ENCODE peak calls at places on chromosomes 12 and 14, in seven cellular contexts. M is GM06990; V is mucosa of descending colon; N is HFFc6; X is H9; A is A549; Q is CD4-positive, alpha-beta T cell. W is an unnamed sample.

GRCh38 chr12:42260518-42260917 is 22.5 kb upstream of the YAF2 start:
- DNase-seq in M (no peak), V (no peak), N (no peak), X (no peak), A (no peak), Q (no peak), W (no peak)

GRCh38 chr14:23861666-23862065 is 91.9 kb upstream of the DHRS4 start:
- DNase-seq in M (no peak), V (peak; percentile 14), N (no peak), X (peak; percentile 36), A (no peak), Q (no peak), W (no peak)

GRCh38 chr12:98595152-98595988 is 1.9 kb downstream of the SLC25A3 start:
- DNase-seq in M (no peak), V (no peak), N (peak; percentile 55), X (no peak), A (peak; percentile 25), Q (no peak), W (peak; percentile 62)

GRCh38 chr12:65765436-65765813 is 58.9 kb upstream of the HMGA2 start:
- DNase-seq in M (no peak), V (no peak), N (peak; percentile 50), X (no peak), A (no peak), Q (no peak), W (no peak)

GRCh38 chr12:88665051-88665450 is 84.8 kb upstream of the KITLG start:
- DNase-seq in M (no peak), V (no peak), N (no peak), X (no peak), A (no peak), Q (no peak), W (no peak)

GRCh38 chr12:47715393-47715876 is 9.6 kb upstream of the RPAP3 start:
- DNase-seq in M (peak; percentile 34), V (peak; percentile 79), N (peak; percentile 57), X (peak; percentile 79), A (peak; percentile 76), Q (peak; percentile 68), W (peak; percentile 91)

GRCh38 chr14:56491299-56492285 is 88.0 kb upstream of the TMEM260 start:
- DNase-seq in M (peak; percentile 11), V (peak; percentile 58), N (peak; percentile 43), X (peak; percentile 86), A (peak; percentile 21), Q (no peak), W (peak; percentile 59)

GRCh38 chr14:24132061-24132685 is 1.7 kb downstream of the FITM1 start:
- DNase-seq in M (peak; percentile 58), V (no peak), N (no peak), X (no peak), A (no peak), Q (peak; percentile 43), W (peak; percentile 57)

GRCh38 chr14:83556065-83556464 is 1973.9 kb upstream of the FLRT2 start:
- DNase-seq in M (no peak), V (no peak), N (peak; percentile 2), X (no peak), A (no peak), Q (no peak), W (no peak)

GRCh38 chr14:83347874-83348273 is 1814.2 kb upstream of the SEL1L start:
- DNase-seq in M (no peak), V (no peak), N (no peak), X (no peak), A (no peak), Q (no peak), W (no peak)

GRCh38 chr12:112950701-112951100 is 12.4 kb downstream of the OAS3 start:
- DNase-seq in M (no peak), V (no peak), N (no peak), X (peak; percentile 29), A (no peak), Q (no peak), W (no peak)

GRCh38 chr14:85195872-85196477 is 334.0 kb upstream of the FLRT2 start:
- DNase-seq in M (no peak), V (no peak), N (no peak), X (no peak), A (peak; percentile 16), Q (no peak), W (no peak)

GRCh38 chr12:57178213-57178612 is 30.8 kb upstream of the LRP1-AS start:
- DNase-seq in M (no peak), V (no peak), N (no peak), X (no peak), A (no peak), Q (no peak), W (no peak)

GRCh38 chr14:50059773-50060629 is 56.4 kb downstream of the VCPKMT start:
- DNase-seq in M (no peak), V (peak; percentile 35), N (no peak), X (no peak), A (no peak), Q (no peak), W (no peak)

GRCh38 chr12:88985011-88985410 is 367.3 kb downstream of the DUSP6 start:
- DNase-seq in M (no peak), V (no peak), N (no peak), X (no peak), A (no peak), Q (no peak), W (no peak)

GRCh38 chr14:25413058-25413457 is 363.1 kb upstream of the STXBP6 start:
- DNase-seq in M (no peak), V (no peak), N (no peak), X (no peak), A (no peak), Q (no peak), W (no peak)

GRCh38 chr14:25406818-25407217 is 356.9 kb upstream of the STXBP6 start:
- DNase-seq in M (no peak), V (peak; percentile 81), N (peak; percentile 12), X (peak; percentile 56), A (no peak), Q (no peak), W (peak; percentile 46)

DNA sequence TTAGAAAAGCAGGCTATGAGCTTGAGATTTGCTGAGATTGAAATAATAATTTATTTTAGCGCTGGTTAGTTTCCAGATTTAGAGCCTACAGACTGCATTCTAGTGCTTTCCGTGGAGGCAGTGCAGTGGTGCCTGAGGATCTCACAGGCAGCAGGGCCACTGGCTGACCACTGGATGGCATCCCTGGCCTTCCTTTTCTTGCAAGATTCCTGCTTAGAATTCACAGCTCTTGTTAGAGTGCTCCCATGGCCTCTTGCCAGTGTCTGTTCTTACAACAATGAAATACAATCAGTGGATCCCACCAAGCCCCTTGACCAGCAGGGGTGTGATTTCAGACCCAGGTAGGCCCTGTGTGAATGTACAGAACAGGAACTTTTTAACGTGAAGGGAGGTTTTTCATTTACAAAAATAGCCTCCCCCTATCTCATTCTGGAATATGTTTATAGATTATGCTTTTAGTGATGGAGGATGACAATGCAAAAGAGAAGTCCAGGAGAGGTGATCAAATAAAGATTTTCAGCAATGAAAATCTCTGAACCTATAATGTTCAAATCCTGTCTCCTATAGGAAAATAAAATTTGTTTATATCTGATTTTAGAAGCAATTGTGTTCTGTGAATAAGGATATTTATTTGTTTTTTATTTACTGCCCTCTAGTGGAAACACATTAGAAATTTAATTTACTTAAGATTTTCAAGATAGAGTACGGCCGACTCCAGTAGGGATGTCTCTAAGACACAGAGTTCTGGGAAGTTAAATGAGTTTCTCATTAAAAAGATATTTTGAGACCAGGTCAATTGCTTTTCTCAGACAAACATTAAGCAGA is 362.2 kb upstream of the STXBP6 start:
- DNase-seq in M (no peak), V (no peak), N (no peak), X (peak; percentile 77), A (no peak), Q (no peak), W (no peak)
- TF ChIP-seq CTCF in M (peak; percentile 18), V (no peak), N (peak; percentile 69), X (peak; percentile 64), A (peak; percentile 31), Q (no peak), W (peak; percentile 23)

GRCh38 chr14:103207404-103208072 is 84.3 kb downstream of the TNFAIP2 start:
- DNase-seq in M (no peak), V (no peak), N (no peak), X (peak; percentile 36), A (no peak), Q (no peak), W (no peak)

GRCh38 chr14:103205541-103205906 is 82.3 kb downstream of the TNFAIP2 start:
- DNase-seq in M (no peak), V (no peak), N (no peak), X (no peak), A (no peak), Q (no peak), W (no peak)

GRCh38 chr14:103207038-103207403 is 83.8 kb downstream of the TNFAIP2 start:
- DNase-seq in M (no peak), V (peak; percentile 70), N (peak; percentile 14), X (peak; percentile 80), A (no peak), Q (no peak), W (no peak)

GRCh38 chr14:103206023-103206481 is 82.8 kb downstream of the TNFAIP2 start:
- DNase-seq in M (no peak), V (no peak), N (no peak), X (no peak), A (no peak), Q (no peak), W (no peak)

DNA sequence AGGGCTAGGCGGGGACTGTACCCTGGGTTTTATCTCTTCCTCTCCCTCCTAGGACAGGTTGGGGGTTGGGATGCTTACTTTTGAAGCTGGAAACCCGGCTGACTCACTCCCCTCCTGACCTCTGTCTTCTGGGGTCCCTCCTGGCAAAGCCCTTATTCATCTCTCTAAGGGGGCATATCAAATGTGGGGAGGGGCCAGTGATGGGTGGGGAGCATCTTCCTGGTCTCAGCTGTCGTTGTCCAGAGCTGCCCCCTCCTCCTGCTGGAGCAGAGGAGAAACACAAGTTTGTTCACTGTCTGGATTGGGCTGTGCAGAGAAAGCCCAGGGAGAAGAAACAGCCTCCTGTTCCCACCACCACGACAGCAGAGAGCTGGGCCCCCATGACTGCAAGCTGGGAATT is 85.8 kb downstream of the TNFAIP2 start:
- DNase-seq in M (no peak), V (no peak), N (no peak), X (no peak), A (no peak), Q (no peak), W (no peak)
- TF ChIP-seq CTCF in M (no peak), V (no peak), N (peak; percentile 27), X (peak; percentile 34), A (no peak), Q (no peak), W (no peak)

GRCh38 chr12:94733727-94734126 is 83.4 kb upstream of the TMCC3 start:
- DNase-seq in M (no peak), V (no peak), N (no peak), X (no peak), A (no peak), Q (no peak), W (no peak)
- TF ChIP-seq CTCF in M (no peak), V (no peak), N (no peak), X (no peak), A (no peak), Q (no peak), W (no peak)

GRCh38 chr12:20646239-20646827 is 48.8 kb upstream of the SLCO1C1 start:
- DNase-seq in M (no peak), V (no peak), N (peak; percentile 53), X (no peak), A (peak; percentile 36), Q (no peak), W (no peak)
- TF ChIP-seq CTCF in M (peak; percentile 58), V (no peak), N (peak; percentile 83), X (peak; percentile 74), A (peak; percentile 83), Q (no peak), W (peak; percentile 54)